ENCODE peak calls at places on chromosomes 1 and 21, in seven cellular contexts. R is ovary, U is sigmoid colon, I is upper lobe of left lung, A is HepG2, O is transverse colon, L is A549. X is an unnamed sample. For H3K4me1 and H3K9me3, the result is how much of the 10 kb centered on the place peaks cover.

GRCh38 chr21:32252136-32252535 is 26.7 kb downstream of the MIS18A start:
- DNase-seq in U (no peak), L (no peak), R (no peak), A (no peak), O (no peak), I (no peak), X (no peak)

GRCh38 chr1:219938706-219939105 is 10.3 kb upstream of the SLC30A10 start:
- DNase-seq in A (no peak), I (no peak), L (no peak), R (no peak), O (no peak), U (no peak), X (no peak)

GRCh38 chr1:212228591-212229119 is 56.6 kb upstream of the PPP2R5A start:
- DNase-seq in L (peak), A (peak), R (no peak), I (no peak), U (no peak), O (no peak), X (no peak)

GRCh38 chr1:67299296-67299695 is 8.4 kb upstream of the IL12RB2 start:
- DNase-seq in R (no peak), A (no peak), U (no peak), L (no peak), O (no peak), I (no peak), X (no peak)

GRCh38 chr1:232249834-232250233 is 380.1 kb downstream of the SIPA1L2 start:
- DNase-seq in U (no peak), R (no peak), I (no peak), L (no peak), A (no peak), O (no peak), X (peak)

GRCh38 chr1:201859424-201859823 is 29.3 kb upstream of the SHISA4 start:
- DNase-seq in U (no peak), L (no peak), I (no peak), O (no peak), A (no peak), R (no peak), X (no peak)

GRCh38 chr1:164578474-164579200 is 19.7 kb downstream of the PBX1 start:
- DNase-seq in R (no peak), U (no peak), O (no peak), L (no peak), I (no peak), A (no peak), X (no peak)

GRCh38 chr1:55724551-55725325 is 509.6 kb upstream of the USP24 start:
- DNase-seq in A (no peak), R (no peak), L (peak), U (no peak), I (no peak), O (no peak), X (no peak)

GRCh38 chr1:244964112-244964971 is 100.0 kb upstream of the HNRNPU start:
- DNase-seq in U (no peak), O (peak), A (peak), L (peak), I (no peak), R (no peak), X (no peak)

GRCh38 chr1:158717344-158717743 is 3.2 kb downstream of the OR6K3 start:
- DNase-seq in I (no peak), U (no peak), L (no peak), O (no peak), A (no peak), R (no peak), X (no peak)

GRCh38 chr1:200510228-200510623 is 100.4 kb upstream of the ZNF281 start:
- DNase-seq in I (no peak), A (peak), R (peak), O (peak), U (peak), L (peak), X (no peak)

GRCh38 chr1:109788695-109789521 is 25.2 kb upstream of the EPS8L3 start:
- DNase-seq in U (peak), A (peak), R (peak), I (no peak), O (peak), L (peak), X (no peak)

GRCh38 chr1:37890378-37891014 is 31.1 kb upstream of the MTF1 start:
- DNase-seq in I (no peak), R (no peak), U (no peak), L (peak), A (peak), O (no peak), X (no peak)

GRCh38 chr1:13730751-13731482 is 30.9 kb downstream of the PRDM2 start:
- DNase-seq in O (peak), A (no peak), R (no peak), L (no peak), U (no peak), I (no peak), X (no peak)

GRCh38 chr1:11906870-11907269 is 19.4 kb downstream of the KIAA2013 start:
- DNase-seq in O (no peak), L (no peak), U (no peak), I (no peak), R (peak), A (no peak), X (no peak)

GRCh38 chr1:179251675-179252074 is 22.2 kb upstream of the ABL2 start:
- DNase-seq in R (no peak), O (no peak), I (no peak), A (peak), L (peak), U (no peak), X (no peak)

GRCh38 chr1:65791396-65791795 is 1.3 kb upstream of the PDE4B start:
- DNase-seq in A (no peak), L (no peak), U (no peak), R (no peak), O (no peak), I (no peak), X (no peak)

GRCh38 chr1:45913183-45913924 is 109.9 kb downstream of the MAST2 start:
- DNase-seq in O (peak), A (no peak), I (no peak), R (peak), U (peak), L (no peak), X (no peak)

GRCh38 chr1:115874929-115875328 is 34.0 kb upstream of the NHLH2 start:
- DNase-seq in L (no peak), I (no peak), O (no peak), A (no peak), U (no peak), R (no peak), X (no peak)

GRCh38 chr1:201904579-201904978 is 15.9 kb downstream of the SHISA4 start:
- DNase-seq in I (no peak), O (peak), L (no peak), U (peak), A (no peak), R (peak), X (no peak)

GRCh38 chr1:53584446-53585102 is 125.4 kb downstream of the DMRTB1 start:
- DNase-seq in U (peak), I (no peak), R (no peak), O (no peak), A (no peak), L (no peak), X (no peak)

GRCh38 chr1:89980605-89981004 is 14.3 kb upstream of the ZNF326 start:
- DNase-seq in L (no peak), O (no peak), U (no peak), I (no peak), R (no peak), A (no peak), X (no peak)

GRCh38 chr1:11204396-11205190 is 15.4 kb downstream of the ANGPTL7 start:
- DNase-seq in R (no peak), U (no peak), A (no peak), I (no peak), O (no peak), L (no peak), X (no peak)

GRCh38 chr1:185483647-185484450 is 166.8 kb upstream of the IVNS1ABP start:
- DNase-seq in R (no peak), A (no peak), O (no peak), U (no peak), I (no peak), L (peak), X (no peak)

GRCh38 chr21:36117276-36117675 is 17.6 kb upstream of the CBR3 start:
- DNase-seq in U (no peak), A (no peak), O (no peak), R (no peak), L (no peak), I (no peak), X (no peak)

GRCh38 chr1:227789881-227790400 is 25.5 kb upstream of the PRSS38 start:
- DNase-seq in U (no peak), O (no peak), I (no peak), A (no peak), R (no peak), L (no peak), X (peak)

GRCh38 chr1:18480315-18481189 is at the start of gene KLHDC7A:
- DNase-seq in I (peak), O (peak), A (peak), L (peak), R (no peak), U (peak), X (no peak)
- H3K4me1 ChIP-seq in I (under half), O (under half), A (under half), L (under half), R (under half), U (under half), X (under half)

GRCh38 chr1:44631333-44631646 is 43.0 kb downstream of the TMEM53 start:
- DNase-seq in L (no peak), I (no peak), U (no peak), A (no peak), O (no peak), R (no peak), X (no peak)
- TF ChIP-seq EP300 in L (no peak), I (no peak), U (no peak), A (no peak), O (no peak), R (no peak), X (no peak)

DNA sequence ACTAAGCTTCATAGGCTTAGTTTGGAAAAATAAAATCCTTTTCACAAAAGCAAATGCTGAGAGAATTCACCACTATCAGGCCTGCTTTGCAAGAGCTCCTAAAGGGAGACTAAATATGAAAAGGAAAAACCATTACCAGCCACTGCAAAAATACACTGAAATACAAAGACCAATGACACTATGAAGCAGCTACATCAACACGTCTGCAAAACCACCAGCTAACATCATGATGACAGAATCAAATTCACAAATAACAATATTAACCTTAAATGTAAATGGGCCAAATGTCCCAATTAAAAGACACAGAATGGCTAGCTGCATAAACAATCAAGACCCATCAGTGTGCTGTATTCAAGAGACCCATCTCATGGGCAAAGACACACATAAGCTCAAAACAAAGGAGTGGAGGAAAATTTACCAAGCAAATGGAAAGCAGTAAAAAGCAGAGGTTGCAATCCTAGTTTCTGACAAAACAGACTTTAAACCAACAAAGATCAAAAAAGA is 28.8 kb downstream of the AKT3 start:
- DNase-seq in I (no peak), R (no peak), O (no peak), A (no peak), U (no peak), L (no peak), X (no peak)
- H3K9me3 ChIP-seq in I (under half), R (under half), O (under half), A (under half), U (under half), L (under half), X (under half)

GRCh38 chr1:58931761-58932160 is 147.9 kb upstream of the JUN start:
- DNase-seq in I (no peak), O (no peak), U (no peak), L (no peak), A (no peak), R (no peak), X (peak)
- H3K4me1 ChIP-seq in I (under half), O (under half), U (under half), L (half or more), A (under half), R (under half), X (under half)

DNA sequence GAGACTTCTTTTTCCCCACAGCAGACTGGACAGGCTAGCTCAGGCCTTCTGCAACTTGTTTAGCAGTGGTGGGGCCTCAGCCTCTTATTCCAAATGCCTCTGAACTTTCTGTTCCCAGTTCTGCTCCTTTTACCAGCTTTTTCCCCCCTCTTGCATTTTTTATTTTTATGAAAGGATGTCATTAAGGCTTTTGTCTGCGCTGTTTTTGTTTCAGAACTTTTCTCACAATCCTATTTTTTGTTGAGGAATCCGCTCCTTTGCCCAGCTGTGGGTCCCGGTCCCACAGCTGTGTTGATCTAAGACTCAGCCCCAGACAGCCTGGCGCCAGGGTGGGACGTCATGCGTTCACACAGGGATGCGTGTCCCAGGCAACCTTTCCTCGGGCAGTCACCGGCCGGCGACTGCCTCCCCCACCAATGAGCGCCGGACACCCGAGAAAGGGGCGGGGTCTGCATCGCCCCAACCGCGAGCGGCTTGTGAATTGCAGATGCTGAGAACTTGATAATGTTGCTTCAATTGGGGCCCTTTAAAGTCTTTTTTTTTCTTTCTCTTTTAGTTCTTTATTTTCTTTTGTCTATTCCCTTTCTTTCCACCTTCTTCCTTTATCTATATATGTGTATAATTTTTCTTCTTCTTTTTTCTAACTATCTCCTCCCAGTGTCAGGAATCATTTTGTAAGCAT is 3.0 kb upstream of the ID3 start:
- DNase-seq in O (peak), U (peak), R (peak), I (peak), A (peak), L (peak), X (peak)
- TF ChIP-seq EP300 in O (peak), U (peak), R (no peak), I (no peak), A (peak), L (peak), X (peak)

GRCh38 chr21:46109251-46110221 is 11.6 kb downstream of the COL6A2 start:
- DNase-seq in A (no peak), U (peak), O (no peak), L (no peak), I (peak), R (peak), X (peak)
- H3K9me3 ChIP-seq in A (under half), U (under half), O (under half), L (under half), I (under half), R (under half), X (under half)

X was measured in esophagus muscularis mucosa.